ENCODE peak calls at places on chromosomes 1 and 21, in eight cellular contexts. L is kidney; W is GM04503; R is stimulated activated CD4-positive, alpha-beta T cell treated with anti-CD3 and anti-CD28 coated beads, Interleukin-2, amount 100 ng/mL, for 48 hours; E is HEK293T; K is occipital lobe; P is Caki2; H is coronary artery. M is an unnamed sample.

GRCh38 chr1:187630653-187631380 is 802.1 kb downstream of the PLA2G4A start:
- DNase-seq in L (no peak), W (no peak), H (no peak), P (no peak), R (no peak), E (no peak), K (no peak), M (no peak)

GRCh38 chr1:164308101-164308500 is 250.9 kb upstream of the PBX1 start:
- DNase-seq in P (no peak), W (no peak), K (no peak), L (no peak), H (no peak), R (no peak), E (no peak), M (no peak)

GRCh38 chr1:24385160-24385939 is 28.2 kb downstream of the STPG1 start:
- DNase-seq in P (no peak), E (peak), L (no peak), R (peak), K (no peak), H (no peak), W (no peak), M (no peak)

GRCh38 chr1:174883361-174883760 is 116.4 kb upstream of the CACYBP start:
- DNase-seq in K (no peak), P (peak), H (no peak), R (no peak), W (peak), L (no peak), E (peak), M (peak)

GRCh38 chr1:93629101-93630059 is 52.3 kb downstream of the BCAR3 start:
- DNase-seq in H (no peak), W (no peak), E (peak), L (no peak), K (no peak), P (peak), R (peak), M (no peak)

GRCh38 chr1:92951141-92951582 is 10.1 kb downstream of the DIPK1A start:
- DNase-seq in P (peak), H (no peak), K (no peak), L (no peak), E (no peak), W (peak), R (no peak), M (peak)

GRCh38 chr1:229116114-229116513 is 154.8 kb upstream of the RAB4A start:
- DNase-seq in R (no peak), L (no peak), E (no peak), K (no peak), W (no peak), H (no peak), P (no peak), M (no peak)

GRCh38 chr1:177302365-177303044 is 131.7 kb downstream of the BRINP2 start:
- DNase-seq in H (no peak), W (no peak), P (no peak), E (no peak), K (peak), R (no peak), L (no peak), M (no peak)

GRCh38 chr1:1058088-1058905 is 15.8 kb downstream of the RNF223 start:
- DNase-seq in P (no peak), L (no peak), K (no peak), R (no peak), H (no peak), W (no peak), E (no peak), M (peak)

GRCh38 chr1:58477390-58477789 is 69.1 kb downstream of the OMA1 start:
- DNase-seq in K (no peak), E (no peak), P (no peak), H (no peak), W (no peak), L (no peak), R (no peak), M (no peak)

GRCh38 chr1:17743925-17744324 is 11.2 kb upstream of the ACTL8 start:
- DNase-seq in E (no peak), L (no peak), R (no peak), H (no peak), W (no peak), P (no peak), K (no peak), M (no peak)

GRCh38 chr1:44048816-44049215 is 17.6 kb upstream of the SLC6A9 start:
- DNase-seq in H (no peak), E (no peak), R (no peak), K (no peak), W (no peak), L (no peak), P (no peak), M (no peak)

GRCh38 chr1:67700692-67701410 is 15.8 kb downstream of the GADD45A start:
- DNase-seq in K (no peak), W (no peak), L (no peak), R (no peak), E (peak), H (no peak), P (peak), M (peak)

GRCh38 chr1:180283098-180283497 is 53.0 kb downstream of the LHX4 start:
- DNase-seq in P (no peak), E (no peak), K (no peak), L (no peak), W (no peak), H (no peak), R (no peak), M (no peak)

GRCh38 chr1:207227131-207227630 is 94.3 kb upstream of the CD55 start:
- DNase-seq in W (no peak), R (no peak), H (no peak), L (no peak), E (no peak), P (no peak), K (no peak), M (no peak)

GRCh38 chr1:47388548-47389238 is 27.4 kb upstream of the FOXE3 start:
- DNase-seq in W (no peak), K (peak), E (peak), H (no peak), P (peak), R (peak), L (peak), M (peak)

GRCh38 chr1:33298623-33299277 is 22.1 kb downstream of the A3GALT2 start:
- DNase-seq in H (no peak), R (peak), E (peak), P (peak), W (no peak), K (peak), L (peak), M (peak)

GRCh38 chr1:39082140-39082799 is 56.1 kb downstream of the NDUFS5 start:
- DNase-seq in P (no peak), W (no peak), E (no peak), K (no peak), R (no peak), L (no peak), H (no peak), M (no peak)

GRCh38 chr1:20212099-20212684 is 25.9 kb upstream of the PLA2G2C start:
- DNase-seq in P (no peak), E (no peak), W (no peak), H (no peak), L (no peak), R (no peak), K (no peak), M (no peak)

GRCh38 chr21:43766734-43767497 is 9.2 kb downstream of the CSTB start:
- DNase-seq in W (no peak), P (peak), E (no peak), H (no peak), K (no peak), R (no peak), L (no peak), M (no peak)

M was measured in Caco-2.